ENCODE peak calls at places on chromosome 1, in ten cellular contexts. G is activated CD4-positive, alpha-beta T cell treated with anti-CD3 and anti-CD28 coated beads, Interleukin-2, amount 10 ng/mL, durations not matched to agents 7 days and 5 days; F is T1000; J is stimulated activated CD4-positive, alpha-beta T cell treated with anti-CD3 and anti-CD28 coated beads, TNF-alpha, amount 100 ng/mL, for 4 hours; C is iris pigment epithelial cell; M is islet precursor cell; H is caudate nucleus; U is GM20000; I is activated T-cell treated with anti-CD3 and anti-CD28 coated beads, Interleukin-2, amount 50 U/mL, for 1 hour; B is endothelial cell. Z is an unnamed sample.

GRCh38 chr1:18323259-18323658 is 157.5 kb upstream of the KLHDC7A start:
- DNase-seq in G (no peak), F (no peak), J (no peak), C (no peak), M (no peak), H (no peak), U (no peak), I (no peak), B (no peak), Z (no peak)

GRCh38 chr1:9291914-9292360 is 757 bp upstream of the SPSB1 start:
- DNase-seq in G (no peak), F (no peak), J (no peak), C (peak), M (no peak), H (no peak), U (no peak), I (no peak), B (no peak), Z (peak)

GRCh38 chr1:160522136-160522535 is 919 bp downstream of the SLAMF6 start:
- DNase-seq in G (no peak), F (no peak), J (no peak), C (no peak), M (no peak), H (no peak), U (peak), I (no peak), B (no peak), Z (no peak)

GRCh38 chr1:231407049-231407448 is 15.0 kb downstream of the EGLN1 start:
- DNase-seq in G (no peak), F (no peak), J (no peak), C (no peak), M (no peak), H (no peak), U (no peak), I (no peak), B (no peak), Z (no peak)

GRCh38 chr1:215793210-215793609 is 226.1 kb downstream of the KCTD3 start:
- DNase-seq in G (no peak), F (no peak), J (no peak), C (peak), M (no peak), H (no peak), U (peak), I (no peak), B (no peak), Z (no peak)

GRCh38 chr1:246677842-246678241 is 46.4 kb upstream of the SCCPDH start:
- DNase-seq in G (no peak), F (no peak), J (no peak), C (no peak), M (no peak), H (no peak), U (no peak), I (no peak), B (no peak), Z (no peak)

GRCh38 chr1:11384170-11384554 is 94.8 kb upstream of the DISP3 start:
- DNase-seq in G (no peak), F (no peak), J (no peak), C (peak), M (no peak), H (no peak), U (no peak), I (no peak), B (no peak), Z (no peak)

GRCh38 chr1:103129255-103129654 is 20.9 kb upstream of the COL11A1 start:
- DNase-seq in G (no peak), F (no peak), J (no peak), C (peak), M (no peak), H (no peak), U (no peak), I (no peak), B (no peak), Z (no peak)

GRCh38 chr1:48916121-48917069 is 139.7 kb upstream of the BEND5 start:
- DNase-seq in G (no peak), F (peak), J (no peak), C (peak), M (peak), H (no peak), U (no peak), I (no peak), B (peak), Z (no peak)

GRCh38 chr1:228154685-228155571 is 5.2 kb downstream of the GJC2 start:
- DNase-seq in G (no peak), F (no peak), J (no peak), C (no peak), M (no peak), H (no peak), U (no peak), I (no peak), B (no peak), Z (no peak)

GRCh38 chr1:209783338-209783737 is 1.0 kb downstream of the C1orf74 start:
- DNase-seq in G (no peak), F (no peak), J (no peak), C (no peak), M (no peak), H (no peak), U (no peak), I (no peak), B (no peak), Z (no peak)

GRCh38 chr1:241269116-241269515 is 87.9 kb downstream of the RGS7 start:
- DNase-seq in G (no peak), F (no peak), J (no peak), C (no peak), M (no peak), H (no peak), U (no peak), I (no peak), B (peak), Z (peak)

GRCh38 chr1:160499631-160500030 is 23.4 kb downstream of the SLAMF6 start:
- DNase-seq in G (no peak), F (no peak), J (no peak), C (no peak), M (no peak), H (no peak), U (no peak), I (no peak), B (no peak), Z (no peak)

GRCh38 chr1:232844791-232845190 is 39.6 kb downstream of the MAP10 start:
- DNase-seq in G (no peak), F (no peak), J (no peak), C (peak), M (no peak), H (no peak), U (no peak), I (no peak), B (no peak), Z (no peak)

GRCh38 chr1:82329226-82329625 is 528.5 kb downstream of the ADGRL2 start:
- DNase-seq in G (no peak), F (no peak), J (no peak), C (no peak), M (no peak), H (no peak), U (no peak), I (no peak), B (no peak), Z (no peak)

GRCh38 chr1:115413208-115413607 is 75.2 kb upstream of the NGF start:
- DNase-seq in G (no peak), F (no peak), J (no peak), C (no peak), M (no peak), H (no peak), U (no peak), I (no peak), B (no peak), Z (no peak)

GRCh38 chr1:210072129-210072528 is 134.1 kb downstream of the SYT14 start:
- DNase-seq in G (no peak), F (no peak), J (no peak), C (no peak), M (no peak), H (no peak), U (no peak), I (no peak), B (no peak), Z (no peak)

GRCh38 chr1:61120307-61120840 is 38.0 kb downstream of the NFIA start:
- DNase-seq in G (no peak), F (no peak), J (no peak), C (no peak), M (no peak), H (no peak), U (no peak), I (no peak), B (no peak), Z (no peak)

GRCh38 chr1:166088572-166088955 is 78.2 kb downstream of the FAM78B start:
- DNase-seq in G (no peak), F (no peak), J (no peak), C (no peak), M (peak), H (no peak), U (no peak), I (no peak), B (no peak), Z (no peak)

GRCh38 chr1:181396171-181396670 is 87.1 kb upstream of the CACNA1E start:
- DNase-seq in G (peak), F (no peak), J (peak), C (no peak), M (no peak), H (no peak), U (no peak), I (peak), B (no peak), Z (no peak)

GRCh38 chr1:113931456-113931855 is 2.3 kb downstream of the HIPK1 start:
- DNase-seq in G (peak), F (no peak), J (no peak), C (peak), M (no peak), H (no peak), U (no peak), I (no peak), B (no peak), Z (no peak)

GRCh38 chr1:115118596-115118995 is 29.3 kb upstream of the TSPAN2 start:
- DNase-seq in G (no peak), F (peak), J (no peak), C (peak), M (no peak), H (no peak), U (no peak), I (no peak), B (no peak), Z (no peak)

GRCh38 chr1:23018661-23019093 is 591 bp upstream of the KDM1A start:
- DNase-seq in G (no peak), F (no peak), J (no peak), C (no peak), M (no peak), H (no peak), U (no peak), I (no peak), B (no peak), Z (peak)

Z was measured in substantia nigra.